ENCODE peak calls at places on chromosome 13, in five cellular contexts. R is breast epithelium; Y is Peyer's patch; M is pancreas; Q is CD8-positive, alpha-beta T cell. F is an unnamed sample.

GRCh38 chr13:108667205-108667604 is 37.8 kb downstream of the MYO16 start:
- DNase-seq in R (no peak), Q (no peak), Y (no peak), M (no peak), F (no peak)

GRCh38 chr13:89514534-89515312 is 1832.8 kb upstream of the MIR17HG start:
- DNase-seq in M (no peak), Q (no peak), Y (no peak), R (no peak), F (no peak)

GRCh38 chr13:36124236-36124822 is 6.9 kb downstream of the DCLK1 start:
- DNase-seq in M (no peak), Y (no peak), Q (no peak), R (peak; percentile 45), F (peak; percentile 39)

GRCh38 chr13:101150998-101151397 is 265.3 kb downstream of the NALCN start:
- DNase-seq in Q (no peak), M (no peak), Y (no peak), R (no peak), F (no peak)

GRCh38 chr13:94556646-94557045 is 39.3 kb downstream of the TGDS start:
- DNase-seq in Q (no peak), Y (no peak), M (no peak), R (no peak), F (no peak)

GRCh38 chr13:112124100-112124499 is 57.2 kb downstream of the SOX1 start:
- DNase-seq in M (no peak), R (no peak), Q (no peak), Y (no peak), F (no peak)

GRCh38 chr13:38537026-38537425 is 149.9 kb upstream of the FREM2 start:
- DNase-seq in Q (no peak), M (no peak), R (no peak), Y (no peak), F (no peak)

GRCh38 chr13:21683034-21683733 is 12.3 kb downstream of the FGF9 start:
- DNase-seq in Y (no peak), R (no peak), M (no peak), Q (no peak), F (no peak)

GRCh38 chr13:112441779-112442310 is 65.7 kb downstream of the SPACA7 start:
- DNase-seq in M (peak; percentile 35), Q (peak; percentile 27), R (no peak), Y (no peak), F (peak; percentile 28)

GRCh38 chr13:50449465-50449864 is 394.0 kb downstream of the DLEU7 start:
- DNase-seq in Y (no peak), Q (no peak), M (no peak), R (no peak), F (no peak)

GRCh38 chr13:95301135-95301946 is at the start of gene ABCC4:
- DNase-seq in Y (peak; percentile 81), M (peak; percentile 86), R (no peak), Q (peak; percentile 75), F (peak; percentile 76)

GRCh38 chr13:20779405-20779804 is 5.6 kb upstream of the EEF1AKMT1 start:
- DNase-seq in Y (no peak), R (no peak), M (no peak), Q (no peak), F (no peak)

GRCh38 chr13:30934381-30934780 is 1.9 kb downstream of the TEX26 start:
- DNase-seq in M (peak; percentile 39), R (no peak), Y (no peak), Q (no peak), F (no peak)

GRCh38 chr13:79108914-79109643 is 297.0 kb downstream of the RBM26 start:
- DNase-seq in Y (no peak), Q (no peak), M (no peak), R (no peak), F (no peak)

GRCh38 chr13:35851238-35851814 is 279.9 kb downstream of the DCLK1 start:
- DNase-seq in Q (no peak), R (no peak), Y (no peak), M (no peak), F (no peak)

GRCh38 chr13:41012536-41012935 is 6.6 kb downstream of the ELF1 start:
- DNase-seq in Y (no peak), Q (no peak), M (no peak), R (no peak), F (no peak)
- H3K27ac ChIP-seq in Y (no peak overlapping the region), Q (no peak overlapping the region), M (no peak overlapping the region), R (no peak overlapping the region), F (no peak overlapping the region)

DNA sequence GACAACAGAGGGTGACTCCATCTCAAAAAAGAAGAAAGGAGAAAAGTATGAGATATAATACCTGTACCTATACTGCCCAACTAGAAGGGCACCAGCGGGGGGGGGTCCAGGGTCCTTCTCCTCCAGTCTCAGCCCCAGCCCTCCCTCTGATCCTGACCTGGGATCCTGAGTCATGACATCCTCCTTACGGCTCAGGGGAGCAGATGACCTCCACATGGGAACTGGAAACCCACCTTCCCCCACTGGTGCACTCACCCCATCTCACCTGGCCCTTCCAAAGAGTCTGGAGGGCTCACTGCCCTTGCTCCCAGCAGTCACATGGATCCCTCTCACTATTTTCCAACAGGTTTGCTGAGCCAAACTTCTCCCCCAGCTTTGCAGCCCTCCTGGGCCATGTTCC is 24.2 kb downstream of the TUBA3C start:
- DNase-seq in M (no peak), Y (no peak), Q (no peak), R (no peak), F (no peak)
- H3K9me3 ChIP-seq in M (no peaks in the 10 kb centered on the region), Y (no peaks in the 10 kb centered on the region), Q (no peaks in the 10 kb centered on the region), R (peaks cover 4% of the 10 kb centered on the region), F (no peaks in the 10 kb centered on the region)

DNA sequence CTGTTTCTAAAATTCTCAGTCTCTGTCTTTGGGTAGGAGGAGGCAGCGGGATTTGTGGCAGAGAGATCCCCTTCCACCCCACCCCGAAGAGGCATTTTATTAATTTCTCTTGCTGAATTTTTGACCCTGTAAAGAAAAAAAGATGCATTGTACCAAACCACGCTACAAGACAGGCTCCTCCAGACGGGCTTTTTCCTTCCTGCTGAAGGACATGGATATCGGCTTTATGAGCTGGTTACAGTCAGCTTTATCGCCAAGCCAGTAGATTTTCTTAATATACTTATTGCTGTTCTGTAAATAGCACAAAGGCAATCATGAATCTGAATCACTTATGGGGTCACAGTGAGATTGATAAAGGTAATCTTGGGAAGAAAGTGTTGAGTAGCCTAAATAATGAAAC is 24.5 kb downstream of the MBNL2 start:
- DNase-seq in R (no peak), Y (no peak), Q (no peak), M (no peak), F (no peak)
- H3K4me3 ChIP-seq in R (peak overlapping the region; percentile 12), Y (no peak overlapping the region), Q (no peak overlapping the region), M (no peak overlapping the region), F (peak overlapping the region; percentile 30)

GRCh38 chr13:75569576-75569975 is 20.0 kb downstream of the UCHL3 start:
- DNase-seq in Q (no peak), Y (no peak), R (no peak), M (no peak), F (no peak)
- H3K27ac ChIP-seq in Q (no peak overlapping the region), Y (no peak overlapping the region), R (no peak overlapping the region), M (no peak overlapping the region), F (no peak overlapping the region)

DNA sequence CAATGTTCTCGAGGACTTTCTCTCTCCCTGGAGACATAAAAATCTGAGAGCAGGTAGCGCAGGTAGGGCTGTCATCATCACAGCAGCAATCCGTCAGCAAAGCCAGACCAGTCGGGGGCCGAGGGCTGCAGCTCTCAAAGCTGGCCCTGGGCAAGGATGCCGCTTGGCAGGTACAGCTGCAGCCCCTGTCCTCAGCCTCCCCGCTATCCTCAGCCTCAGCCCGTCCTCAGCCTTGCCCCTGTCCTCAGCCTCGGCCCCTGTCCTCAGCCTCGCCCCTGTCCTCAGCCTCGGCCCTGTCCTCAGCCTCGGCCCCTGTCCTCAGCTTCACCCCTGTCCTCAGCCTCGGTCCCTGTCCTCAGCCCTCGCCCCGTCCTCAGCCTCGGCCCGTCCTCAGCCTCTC is 10.9 kb downstream of the C13orf46 start:
- DNase-seq in M (peak; percentile 48), R (no peak), Q (no peak), Y (no peak), F (peak; percentile 18)
- H3K9me3 ChIP-seq in M (no peaks in the 10 kb centered on the region), R (no peaks in the 10 kb centered on the region), Q (no peaks in the 10 kb centered on the region), Y (no peaks in the 10 kb centered on the region), F (no peaks in the 10 kb centered on the region)

GRCh38 chr13:113584205-113584869 is at the start of gene TFDP1:
- DNase-seq in Y (peak; percentile 86), M (peak; percentile 88), Q (peak; percentile 54), R (no peak), F (peak; percentile 76)
- H3K4me3 ChIP-seq in Y (peak within 1 kb of the TSS; percentile 58), M (peak within 1 kb of the TSS; percentile 49), Q (peak within 1 kb of the TSS; percentile 69), R (peak within 1 kb of the TSS; percentile 59), F (peak within 1 kb of the TSS; percentile 96)

DNA sequence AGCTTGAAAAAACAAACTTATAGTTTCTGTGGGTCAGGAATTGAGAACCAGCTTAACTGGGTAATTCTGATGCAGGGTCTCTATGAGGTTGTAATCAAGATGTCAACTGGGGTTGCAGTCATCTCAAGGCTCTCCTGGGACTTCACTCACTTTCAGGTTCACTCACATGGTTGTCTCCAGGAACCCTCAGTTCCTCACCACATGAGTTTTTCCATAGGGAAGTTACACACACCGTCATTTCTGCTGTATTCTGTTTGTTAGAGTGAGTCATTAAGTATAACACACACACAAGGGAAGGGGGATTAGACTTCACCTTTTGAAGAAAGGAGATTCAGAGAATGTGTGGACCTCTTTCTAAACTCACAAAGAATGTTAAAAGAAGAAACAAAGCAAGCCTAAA is 34.9 kb upstream of the MLNR start:
- DNase-seq in R (no peak), Q (no peak), M (no peak), Y (no peak), F (no peak)
- H3K27ac ChIP-seq in R (no peak overlapping the region), Q (no peak overlapping the region), M (no peak overlapping the region), Y (no peak overlapping the region), F (no peak overlapping the region)

GRCh38 chr13:110965755-110966134 is 50.9 kb upstream of the ANKRD10 start:
- DNase-seq in R (no peak), Q (no peak), Y (no peak), M (no peak), F (no peak)
- H3K9me3 ChIP-seq in R (peaks cover 41% of the 10 kb centered on the region), Q (no peaks in the 10 kb centered on the region), Y (no peaks in the 10 kb centered on the region), M (no peaks in the 10 kb centered on the region), F (peaks cover 5% of the 10 kb centered on the region)

GRCh38 chr13:73073050-73073449 is 14.2 kb downstream of the KLF5 start:
- DNase-seq in R (no peak), Y (no peak), M (no peak), Q (no peak), F (no peak)
- H3K4me3 ChIP-seq in R (no peak overlapping the region), Y (no peak overlapping the region), M (no peak overlapping the region), Q (no peak overlapping the region), F (no peak overlapping the region)

GRCh38 chr13:29551214-29551613 is 44.3 kb downstream of the SLC7A1 start:
- DNase-seq in R (no peak), M (no peak), Y (no peak), Q (no peak), F (no peak)

GRCh38 chr13:29548722-29549446 is 46.6 kb downstream of the SLC7A1 start:
- DNase-seq in Y (no peak), R (no peak), M (no peak), Q (no peak), F (no peak)

GRCh38 chr13:29547135-29547534 is 48.4 kb downstream of the SLC7A1 start:
- DNase-seq in Y (no peak), R (no peak), M (no peak), Q (no peak), F (peak; percentile 73)

GRCh38 chr13:29546662-29547061 is 48.8 kb downstream of the SLC7A1 start:
- DNase-seq in Q (no peak), M (no peak), Y (no peak), R (no peak), F (no peak)

DNA sequence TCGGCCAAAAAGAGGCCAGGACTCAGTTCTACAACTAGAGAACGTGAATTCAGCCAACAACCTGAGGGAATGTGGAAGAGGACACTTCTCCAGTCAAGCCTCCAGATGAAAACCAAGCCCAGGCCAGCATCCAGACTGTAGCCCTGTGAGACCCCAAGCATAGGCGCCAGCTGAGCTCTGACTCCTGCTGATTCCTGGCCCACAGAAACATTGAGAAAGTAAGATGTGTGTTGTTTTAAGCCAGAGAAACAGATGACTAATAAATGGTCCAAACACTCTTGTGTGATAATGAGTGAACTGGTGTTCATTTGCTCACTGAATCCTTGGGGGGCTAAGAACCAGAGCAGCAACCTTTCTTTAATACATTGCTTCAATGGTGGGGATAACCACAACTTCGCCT is 44.9 kb downstream of the SLC7A1 start:
- DNase-seq in R (no peak), Y (no peak), M (no peak), Q (no peak), F (no peak)
- H3K27ac ChIP-seq in R (no peak overlapping the region), Y (no peak overlapping the region), M (no peak overlapping the region), Q (no peak overlapping the region), F (no peak overlapping the region)